ENCODE peak calls at places on chromosomes 1 and 21, in five cellular contexts. One of them, this sample, is unnamed.

GRCh38 chr1:22689505-22689904 is 21.1 kb upstream of the EPHB2 start:
- DNase-seq in cardiac fibroblast: peak
- DNase-seq in natural killer cell: no peak
- DNase-seq in left ventricle myocardium inferior: no peak
- DNase-seq in choroid plexus epithelial cell: peak
- DNase-seq in this sample: no peak

GRCh38 chr1:69055223-69055622 is 512.5 kb upstream of the LRRC7 start:
- DNase-seq in left ventricle myocardium inferior: no peak
- DNase-seq in choroid plexus epithelial cell: peak
- DNase-seq in cardiac fibroblast: peak
- DNase-seq in natural killer cell: no peak
- DNase-seq in this sample: no peak

GRCh38 chr21:41678016-41678935 is 88.6 kb downstream of the RIPK4 start:
- DNase-seq in left ventricle myocardium inferior: no peak
- DNase-seq in choroid plexus epithelial cell: no peak
- DNase-seq in natural killer cell: no peak
- DNase-seq in cardiac fibroblast: peak
- DNase-seq in this sample: no peak

GRCh38 chr1:197462539-197462938 is 194.5 kb downstream of the CRB1 start:
- DNase-seq in left ventricle myocardium inferior: no peak
- DNase-seq in natural killer cell: no peak
- DNase-seq in choroid plexus epithelial cell: no peak
- DNase-seq in cardiac fibroblast: no peak
- DNase-seq in this sample: no peak

GRCh38 chr1:225847610-225848009 is 34.6 kb downstream of the TMEM63A start:
- DNase-seq in left ventricle myocardium inferior: no peak
- DNase-seq in choroid plexus epithelial cell: no peak
- DNase-seq in natural killer cell: no peak
- DNase-seq in cardiac fibroblast: no peak
- DNase-seq in this sample: no peak

GRCh38 chr1:155000475-155000724 is 2.2 kb upstream of the ZBTB7B start:
- DNase-seq in cardiac fibroblast: no peak
- DNase-seq in natural killer cell: no peak
- DNase-seq in choroid plexus epithelial cell: no peak
- DNase-seq in left ventricle myocardium inferior: no peak
- DNase-seq in this sample: no peak

GRCh38 chr1:143720087-143721023 is 251.4 kb downstream of the FAM72C start:
- DNase-seq in cardiac fibroblast: no peak
- DNase-seq in left ventricle myocardium inferior: no peak
- DNase-seq in natural killer cell: no peak
- DNase-seq in choroid plexus epithelial cell: no peak
- DNase-seq in this sample: no peak

GRCh38 chr1:65344171-65344570 is 34.8 kb downstream of the DNAJC6 start:
- DNase-seq in left ventricle myocardium inferior: no peak
- DNase-seq in natural killer cell: no peak
- DNase-seq in choroid plexus epithelial cell: no peak
- DNase-seq in cardiac fibroblast: no peak
- DNase-seq in this sample: no peak

GRCh38 chr1:4213599-4213998 is 313.5 kb upstream of the C1orf174 start:
- DNase-seq in left ventricle myocardium inferior: no peak
- DNase-seq in natural killer cell: no peak
- DNase-seq in choroid plexus epithelial cell: no peak
- DNase-seq in cardiac fibroblast: no peak
- DNase-seq in this sample: no peak

GRCh38 chr1:207288315-207288714 is 33.2 kb upstream of the CD55 start:
- DNase-seq in left ventricle myocardium inferior: no peak
- DNase-seq in choroid plexus epithelial cell: no peak
- DNase-seq in natural killer cell: no peak
- DNase-seq in cardiac fibroblast: no peak
- DNase-seq in this sample: no peak

GRCh38 chr1:246583448-246584185 is 17.4 kb downstream of the CNST start:
- DNase-seq in natural killer cell: no peak
- DNase-seq in choroid plexus epithelial cell: peak
- DNase-seq in left ventricle myocardium inferior: no peak
- DNase-seq in cardiac fibroblast: peak
- DNase-seq in this sample: no peak

GRCh38 chr1:3011631-3012510 is 9.4 kb upstream of the ACTRT2 start:
- DNase-seq in natural killer cell: no peak
- DNase-seq in cardiac fibroblast: no peak
- DNase-seq in choroid plexus epithelial cell: no peak
- DNase-seq in left ventricle myocardium inferior: peak
- DNase-seq in this sample: no peak

GRCh38 chr1:26126321-26127084 is 14.9 kb downstream of the PDIK1L start:
- DNase-seq in choroid plexus epithelial cell: peak
- DNase-seq in natural killer cell: no peak
- DNase-seq in cardiac fibroblast: peak
- DNase-seq in left ventricle myocardium inferior: no peak
- DNase-seq in this sample: no peak

GRCh38 chr1:205275916-205276315 is 45.6 kb downstream of the NUAK2 start:
- DNase-seq in cardiac fibroblast: no peak
- DNase-seq in choroid plexus epithelial cell: no peak
- DNase-seq in left ventricle myocardium inferior: no peak
- DNase-seq in natural killer cell: no peak
- DNase-seq in this sample: no peak

GRCh38 chr1:208309771-208310170 is 65.6 kb upstream of the PLXNA2 start:
- DNase-seq in choroid plexus epithelial cell: no peak
- DNase-seq in left ventricle myocardium inferior: no peak
- DNase-seq in cardiac fibroblast: no peak
- DNase-seq in natural killer cell: no peak
- DNase-seq in this sample: no peak

GRCh38 chr1:182129398-182129797 is 67.9 kb upstream of the ZNF648 start:
- DNase-seq in left ventricle myocardium inferior: no peak
- DNase-seq in natural killer cell: no peak
- DNase-seq in cardiac fibroblast: no peak
- DNase-seq in choroid plexus epithelial cell: no peak
- DNase-seq in this sample: no peak

GRCh38 chr1:234533034-234533571 is 54.1 kb upstream of the TARBP1 start:
- DNase-seq in choroid plexus epithelial cell: peak
- DNase-seq in natural killer cell: no peak
- DNase-seq in left ventricle myocardium inferior: peak
- DNase-seq in cardiac fibroblast: peak
- DNase-seq in this sample: no peak

GRCh38 chr1:180849031-180849775 is 63.5 kb upstream of the KIAA1614 start:
- DNase-seq in natural killer cell: no peak
- DNase-seq in cardiac fibroblast: no peak
- DNase-seq in left ventricle myocardium inferior: no peak
- DNase-seq in choroid plexus epithelial cell: no peak
- DNase-seq in this sample: no peak

GRCh38 chr1:163664706-163665321 is 343.1 kb downstream of the NUF2 start:
- DNase-seq in natural killer cell: no peak
- DNase-seq in cardiac fibroblast: no peak
- DNase-seq in left ventricle myocardium inferior: no peak
- DNase-seq in choroid plexus epithelial cell: no peak
- DNase-seq in this sample: no peak

GRCh38 chr21:44724166-44724565 is 12.8 kb upstream of the TSPEAR start:
- DNase-seq in natural killer cell: no peak
- DNase-seq in left ventricle myocardium inferior: no peak
- DNase-seq in cardiac fibroblast: no peak
- DNase-seq in choroid plexus epithelial cell: no peak
- DNase-seq in this sample: no peak

GRCh38 chr21:44722701-44723100 is 11.3 kb upstream of the TSPEAR start:
- DNase-seq in cardiac fibroblast: no peak
- DNase-seq in natural killer cell: no peak
- DNase-seq in left ventricle myocardium inferior: no peak
- DNase-seq in choroid plexus epithelial cell: no peak
- DNase-seq in this sample: no peak

GRCh38 chr21:44723177-44724131 is 12.1 kb upstream of the TSPEAR start:
- DNase-seq in natural killer cell: no peak
- DNase-seq in choroid plexus epithelial cell: no peak
- DNase-seq in cardiac fibroblast: peak
- DNase-seq in left ventricle myocardium inferior: no peak
- DNase-seq in this sample: no peak

GRCh38 chr21:44718571-44718970 is 7.2 kb upstream of the TSPEAR start:
- DNase-seq in left ventricle myocardium inferior: no peak
- DNase-seq in choroid plexus epithelial cell: no peak
- DNase-seq in cardiac fibroblast: no peak
- DNase-seq in natural killer cell: no peak
- DNase-seq in this sample: no peak

GRCh38 chr21:44720170-44720569 is 8.8 kb upstream of the TSPEAR start:
- DNase-seq in choroid plexus epithelial cell: no peak
- DNase-seq in cardiac fibroblast: no peak
- DNase-seq in natural killer cell: no peak
- DNase-seq in left ventricle myocardium inferior: no peak
- DNase-seq in this sample: no peak
- TF ChIP-seq CTCF in choroid plexus epithelial cell: no peak
- TF ChIP-seq CTCF in cardiac fibroblast: no peak
- TF ChIP-seq CTCF in natural killer cell: no peak
- TF ChIP-seq CTCF in left ventricle myocardium inferior: no peak
- TF ChIP-seq CTCF in this sample: no peak

GRCh38 chr1:14138627-14139026 is 438.6 kb downstream of the PRDM2 start:
- DNase-seq in choroid plexus epithelial cell: no peak
- DNase-seq in natural killer cell: no peak
- DNase-seq in left ventricle myocardium inferior: no peak
- DNase-seq in cardiac fibroblast: no peak
- DNase-seq in this sample: no peak
- TF ChIP-seq CTCF in choroid plexus epithelial cell: no peak
- TF ChIP-seq CTCF in natural killer cell: no peak
- TF ChIP-seq CTCF in left ventricle myocardium inferior: peak
- TF ChIP-seq CTCF in cardiac fibroblast: no peak
- TF ChIP-seq CTCF in this sample: no peak

DNA sequence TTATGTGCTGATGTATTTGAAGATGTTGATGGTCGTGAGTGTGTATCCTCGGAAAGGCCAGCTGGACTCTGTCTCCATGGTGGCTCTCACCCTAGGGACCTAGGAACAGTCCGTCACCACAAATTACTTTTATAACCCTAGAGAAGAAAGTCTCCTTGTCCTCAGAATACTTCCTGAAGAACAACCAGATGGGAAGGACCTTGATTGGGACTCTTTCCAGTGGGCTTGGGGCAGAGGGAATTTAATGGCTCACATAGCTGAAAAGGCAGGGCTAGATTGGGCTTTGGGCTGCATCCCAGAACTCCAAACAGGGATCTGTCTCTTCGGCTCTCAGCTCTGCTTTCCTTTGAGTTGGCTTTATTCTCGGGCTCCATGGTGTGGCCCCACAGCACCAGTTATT is 90.8 kb downstream of the TBX19 start:
- DNase-seq in left ventricle myocardium inferior: no peak
- DNase-seq in natural killer cell: no peak
- DNase-seq in choroid plexus epithelial cell: no peak
- DNase-seq in cardiac fibroblast: no peak
- DNase-seq in this sample: no peak
- TF ChIP-seq CTCF in left ventricle myocardium inferior: no peak
- TF ChIP-seq CTCF in natural killer cell: no peak
- TF ChIP-seq CTCF in choroid plexus epithelial cell: no peak
- TF ChIP-seq CTCF in cardiac fibroblast: no peak
- TF ChIP-seq CTCF in this sample: no peak

GRCh38 chr1:158972841-158973240 is 36.9 kb upstream of the IFI16 start:
- DNase-seq in choroid plexus epithelial cell: peak
- DNase-seq in cardiac fibroblast: peak
- DNase-seq in natural killer cell: no peak
- DNase-seq in left ventricle myocardium inferior: no peak
- DNase-seq in this sample: no peak
- TF ChIP-seq CTCF in choroid plexus epithelial cell: peak
- TF ChIP-seq CTCF in cardiac fibroblast: no peak
- TF ChIP-seq CTCF in natural killer cell: peak
- TF ChIP-seq CTCF in left ventricle myocardium inferior: no peak
- TF ChIP-seq CTCF in this sample: no peak

GRCh38 chr21:40016667-40017066 is 149.4 kb downstream of the PCP4 start:
- DNase-seq in left ventricle myocardium inferior: no peak
- DNase-seq in natural killer cell: no peak
- DNase-seq in choroid plexus epithelial cell: no peak
- DNase-seq in cardiac fibroblast: no peak
- DNase-seq in this sample: no peak
- TF ChIP-seq CTCF in left ventricle myocardium inferior: no peak
- TF ChIP-seq CTCF in natural killer cell: no peak
- TF ChIP-seq CTCF in choroid plexus epithelial cell: no peak
- TF ChIP-seq CTCF in cardiac fibroblast: no peak
- TF ChIP-seq CTCF in this sample: no peak

This sample was measured in activated B cell treated with CpG ODN at 0.5 μM for 24 hours.